ENCODE peak calls at places on chromosome 18, in eight cellular contexts. N is Ammon's horn; S is upper lobe of right lung; Z is HS-5; P is CD8-positive, alpha-beta T cell; L is activated CD4-positive, alpha-beta T cell treated with anti-CD3 and anti-CD28 coated beads, Interleukin-2, amount 50 U/mL, for 4 hours; I is activated naive CD8-positive, alpha-beta T cell treated with anti-CD3 and anti-CD28 coated beads, Interleukin-2, amount 50 U/mL, for 24 hours; D is AG04449. G is an unnamed sample.

GRCh38 chr18:10213526-10213925 is 240.9 kb upstream of the APCDD1 start:
- DNase-seq in N (peak; percentile 71), I (no peak), S (no peak), Z (no peak), P (no peak), D (no peak), L (no peak), G (no peak)

GRCh38 chr18:34649072-34649471 is 61.0 kb upstream of the DTNA start:
- DNase-seq in D (no peak), P (no peak), L (no peak), N (no peak), Z (no peak), I (no peak), S (no peak), G (no peak)

GRCh38 chr18:67926929-67927864 is 410.7 kb upstream of the DSEL start:
- DNase-seq in S (no peak), D (no peak), P (no peak), I (no peak), Z (no peak), N (no peak), L (no peak), G (no peak)

GRCh38 chr18:22475426-22476100 is 57.8 kb upstream of the CTAGE1 start:
- DNase-seq in I (no peak), N (no peak), D (no peak), S (no peak), L (no peak), Z (no peak), P (no peak), G (no peak)

GRCh38 chr18:69839989-69840388 is 107.7 kb downstream of the CD226 start:
- DNase-seq in I (no peak), S (no peak), Z (no peak), D (no peak), L (no peak), N (peak; percentile 23), P (no peak), G (peak; percentile 97)

GRCh38 chr18:51135361-51135760 is 62.1 kb downstream of the MEX3C start:
- DNase-seq in L (no peak), N (no peak), D (peak; percentile 9), P (no peak), I (no peak), Z (peak; percentile 15), S (no peak), G (no peak)

GRCh38 chr18:69974365-69974764 is 26.7 kb upstream of the CD226 start:
- DNase-seq in P (no peak), L (no peak), I (no peak), D (no peak), Z (no peak), S (no peak), N (no peak), G (no peak)

GRCh38 chr18:56576826-56577573 is 61.4 kb downstream of the TXNL1 start:
- DNase-seq in N (peak; percentile 48), P (no peak), Z (no peak), D (no peak), I (no peak), L (no peak), S (no peak), G (peak; percentile 89)

GRCh38 chr18:8097942-8098341 is 511.3 kb upstream of the RAB12 start:
- DNase-seq in S (no peak), I (no peak), D (no peak), Z (no peak), P (no peak), L (no peak), N (no peak), G (no peak)

GRCh38 chr18:52510139-52510538 is 170.1 kb downstream of the DCC start:
- DNase-seq in L (no peak), P (no peak), D (no peak), Z (no peak), I (no peak), S (no peak), N (no peak), G (no peak)

GRCh38 chr18:10074122-10074521 is 160.3 kb downstream of the VAPA start:
- DNase-seq in S (no peak), L (no peak), N (no peak), I (no peak), P (no peak), Z (no peak), D (no peak), G (no peak)

GRCh38 chr18:23049698-23050373 is 85.4 kb upstream of the CABLES1 start:
- DNase-seq in P (no peak), D (no peak), Z (no peak), N (no peak), S (no peak), L (no peak), I (no peak), G (no peak)

GRCh38 chr18:8988262-8988871 is 114.1 kb upstream of the NDUFV2 start:
- DNase-seq in Z (no peak), P (peak; percentile 58), D (no peak), L (peak; percentile 44), N (peak; percentile 83), I (peak; percentile 59), S (peak; percentile 72), G (peak; percentile 89)

GRCh38 chr18:33744032-33744697 is 166.1 kb downstream of the ASXL3 start:
- DNase-seq in L (no peak), N (no peak), D (no peak), I (no peak), S (no peak), Z (no peak), P (no peak), G (no peak)

GRCh38 chr18:49656098-49656591 is 94.3 kb downstream of the LIPG start:
- DNase-seq in L (no peak), I (no peak), N (no peak), Z (no peak), D (peak; percentile 53), S (no peak), P (no peak), G (no peak)

GRCh38 chr18:29523371-29523770 is 1346.4 kb upstream of the CDH2 start:
- DNase-seq in I (no peak), Z (no peak), L (no peak), N (no peak), S (no peak), P (no peak), D (no peak), G (no peak)

GRCh38 chr18:47754311-47755101 is 176.0 kb downstream of the SMAD2 start:
- DNase-seq in I (peak; percentile 67), Z (no peak), P (peak; percentile 42), S (peak; percentile 73), N (no peak), D (no peak), L (peak; percentile 25), G (no peak)

GRCh38 chr18:75132471-75132870 is 76.5 kb downstream of the PTGR3 start:
- DNase-seq in L (no peak), I (no peak), S (no peak), D (no peak), N (no peak), Z (no peak), P (no peak), G (no peak)

GRCh38 chr18:29780814-29781213 is 1261.7 kb downstream of the DSC3 start:
- DNase-seq in S (no peak), I (no peak), P (no peak), Z (no peak), N (no peak), D (no peak), L (no peak), G (no peak)

GRCh38 chr18:49022311-49023280 is 71.8 kb upstream of the SMAD7 start:
- DNase-seq in L (no peak), S (peak; percentile 59), D (no peak), N (no peak), Z (no peak), P (no peak), I (no peak), G (no peak)

GRCh38 chr18:3966246-3966984 is 488.7 kb downstream of the DLGAP1 start:
- DNase-seq in D (no peak), N (no peak), I (no peak), Z (peak; percentile 9), S (no peak), L (no peak), P (no peak), G (no peak)

GRCh38 chr18:75066223-75066622 is 142.7 kb downstream of the PTGR3 start:
- DNase-seq in I (no peak), Z (no peak), L (no peak), N (no peak), P (no peak), S (peak; percentile 7), D (no peak), G (no peak)

GRCh38 chr18:8890957-8891464 is 185.7 kb downstream of the MTCL1 start:
- DNase-seq in P (no peak), N (no peak), L (no peak), I (no peak), D (peak; percentile 88), S (no peak), Z (peak; percentile 92), G (no peak)

GRCh38 chr18:23178661-23179081 is 43.4 kb downstream of the CABLES1 start:
- DNase-seq in I (no peak), D (no peak), Z (no peak), S (no peak), N (no peak), L (no peak), P (no peak), G (no peak)

GRCh38 chr18:7566587-7567486 is at the start of gene PTPRM:
- DNase-seq in P (no peak), N (peak; percentile 79), Z (no peak), L (no peak), S (peak; percentile 94), I (peak; percentile 56), D (no peak), G (peak; percentile 14)

G was measured in G401.